ENCODE peak calls at places on chromosomes 12 and 14, in seven cellular contexts. D is stromal cell of bone marrow, N is GM10248, G is HT1080, P is EH, Z is neural crest cell, B is amygdala. S is an unnamed sample.

GRCh38 chr14:83483063-83483462 is 1949.4 kb upstream of the SEL1L start:
- DNase-seq in D (peak), N (no peak), G (peak), P (peak), Z (no peak), B (no peak), S (no peak)

GRCh38 chr14:72528059-72528950 is 365.6 kb downstream of the DPF3 start:
- DNase-seq in D (no peak), N (no peak), G (peak), P (peak), Z (no peak), B (no peak), S (no peak)

GRCh38 chr12:130835011-130835410 is 4.0 kb downstream of the STX2 start:
- DNase-seq in D (no peak), N (no peak), G (no peak), P (no peak), Z (no peak), B (no peak), S (no peak)

GRCh38 chr12:56431850-56432249 is 17.4 kb downstream of the TIMELESS start:
- DNase-seq in D (no peak), N (no peak), G (no peak), P (no peak), Z (no peak), B (no peak), S (no peak)

GRCh38 chr12:110091136-110091711 is 32.9 kb upstream of the IFT81 start:
- DNase-seq in D (no peak), N (no peak), G (no peak), P (no peak), Z (no peak), B (no peak), S (no peak)

GRCh38 chr14:100623557-100623956 is 36.3 kb upstream of the BEGAIN start:
- DNase-seq in D (no peak), N (no peak), G (no peak), P (no peak), Z (no peak), B (no peak), S (no peak)

GRCh38 chr12:91264178-91264577 is 81.6 kb upstream of the DCN start:
- DNase-seq in D (no peak), N (no peak), G (no peak), P (no peak), Z (no peak), B (no peak), S (no peak)

GRCh38 chr12:53066594-53066978 is 12.6 kb downstream of the SPRYD3 start:
- DNase-seq in D (no peak), N (no peak), G (no peak), P (no peak), Z (no peak), B (no peak), S (no peak)

GRCh38 chr14:100776681-100777365 is 49.1 kb upstream of the MEG3 start:
- DNase-seq in D (no peak), N (no peak), G (no peak), P (no peak), Z (no peak), B (no peak), S (no peak)

GRCh38 chr12:22631863-22632463 is 7.0 kb downstream of the ETNK1 start:
- DNase-seq in D (no peak), N (no peak), G (no peak), P (peak), Z (no peak), B (no peak), S (no peak)

GRCh38 chr12:116977465-116978380 is 67.0 kb downstream of the FBXW8 start:
- DNase-seq in D (no peak), N (peak), G (no peak), P (peak), Z (no peak), B (no peak), S (no peak)

GRCh38 chr14:20469890-20470858 is 968 bp downstream of the PNP start:
- DNase-seq in D (peak), N (peak), G (peak), P (peak), Z (no peak), B (no peak), S (peak)

GRCh38 chr14:23539209-23539866 is 12.2 kb downstream of the ZFHX2 start:
- DNase-seq in D (no peak), N (peak), G (peak), P (peak), Z (peak), B (peak), S (peak)

GRCh38 chr14:96632363-96632758 is 130.2 kb downstream of the PAPOLA start:
- DNase-seq in D (no peak), N (no peak), G (no peak), P (no peak), Z (no peak), B (no peak), S (no peak)

GRCh38 chr12:54981796-54982195 is 2.8 kb downstream of the TESPA1 start:
- DNase-seq in D (no peak), N (peak), G (no peak), P (no peak), Z (no peak), B (no peak), S (no peak)

GRCh38 chr12:53959314-53959713 is 4.6 kb downstream of the HOXC12 start:
- DNase-seq in D (no peak), N (no peak), G (no peak), P (no peak), Z (no peak), B (no peak), S (no peak)

GRCh38 chr14:69945905-69946304 is 66.7 kb downstream of the SMOC1 start:
- DNase-seq in D (no peak), N (no peak), G (peak), P (peak), Z (no peak), B (no peak), S (no peak)

GRCh38 chr12:106950591-106950990 is 5.1 kb upstream of the TMEM263 start:
- DNase-seq in D (no peak), N (no peak), G (no peak), P (no peak), Z (no peak), B (no peak), S (no peak)

GRCh38 chr14:54108481-54109471 is 152.2 kb upstream of the BMP4 start:
- DNase-seq in D (no peak), N (no peak), G (peak), P (peak), Z (no peak), B (no peak), S (no peak)

GRCh38 chr12:130911193-130911592 is 39.3 kb downstream of the RAN start:
- DNase-seq in D (no peak), N (no peak), G (no peak), P (no peak), Z (no peak), B (no peak), S (no peak)

GRCh38 chr12:113322353-113322752 is 12.6 kb downstream of the SLC8B1 start:
- DNase-seq in D (peak), N (no peak), G (peak), P (peak), Z (no peak), B (no peak), S (no peak)

GRCh38 chr14:88987516-88987915 is 163.1 kb downstream of the TTC8 start:
- DNase-seq in D (no peak), N (no peak), G (peak), P (no peak), Z (no peak), B (no peak), S (no peak)

GRCh38 chr12:52213541-52214420 is 19.3 kb upstream of the KRT7 start:
- DNase-seq in D (peak), N (peak), G (peak), P (peak), Z (peak), B (peak), S (peak)

S was measured in GM19239.